ENCODE peak calls at places on chromosomes 3 and 15, in five cellular contexts. I is H1, G is neuronal stem cell, V is mesenchymal stem cell, A is IMR-90. W is an unnamed sample.

GRCh38 chr3:164641071-164641470 is 437.2 kb downstream of the SI start:
- DNase-seq in I (no peak), G (no peak), V (peak; percentile 58), A (no peak), W (no peak)

GRCh38 chr15:33461671-33462070 is 150.9 kb downstream of the RYR3 start:
- DNase-seq in I (no peak), G (no peak), V (no peak), A (no peak), W (no peak)

GRCh38 chr3:179717219-179717618 is 64.4 kb downstream of the USP13 start:
- DNase-seq in I (no peak), G (no peak), V (no peak), A (no peak), W (no peak)

GRCh38 chr3:175664911-175665310 is 805.8 kb downstream of the NAALADL2 start:
- DNase-seq in I (no peak), G (no peak), V (no peak), A (no peak), W (no peak)

GRCh38 chr3:159189994-159190669 is 388.3 kb downstream of the MFSD1 start:
- DNase-seq in I (no peak), G (no peak), V (peak; percentile 60), A (no peak), W (no peak)

GRCh38 chr15:29952245-29952644 is 130.0 kb upstream of the TJP1 start:
- DNase-seq in I (no peak), G (no peak), V (no peak), A (no peak), W (no peak)

GRCh38 chr15:68278345-68279217 is 1.0 kb downstream of the FEM1B start:
- DNase-seq in I (no peak), G (no peak), V (peak; percentile 82), A (peak; percentile 35), W (peak; percentile 15)

GRCh38 chr3:80285370-80285769 is 517.6 kb upstream of the ROBO1 start:
- DNase-seq in I (no peak), G (no peak), V (no peak), A (no peak), W (no peak)

GRCh38 chr15:80403712-80404056 is 498 bp upstream of the ARNT2 start:
- DNase-seq in I (no peak), G (peak; percentile 49), V (no peak), A (no peak), W (no peak)

GRCh38 chr3:131075632-131076328 is 49.1 kb downstream of the NEK11 start:
- DNase-seq in I (no peak), G (no peak), V (no peak), A (no peak), W (no peak)

GRCh38 chr3:87053548-87053947 is 62.6 kb upstream of the VGLL3 start:
- DNase-seq in I (no peak), G (no peak), V (peak; percentile 0), A (no peak), W (no peak)

GRCh38 chr3:156727519-156728205 is 53.3 kb downstream of the TIPARP start:
- DNase-seq in I (no peak), G (no peak), V (no peak), A (no peak), W (no peak)

GRCh38 chr3:156728267-156728985 is 54.0 kb downstream of the TIPARP start:
- DNase-seq in I (no peak), G (no peak), V (peak; percentile 45), A (peak; percentile 71), W (no peak)

GRCh38 chr3:156729460-156730179 is 55.2 kb downstream of the TIPARP start:
- DNase-seq in I (no peak), G (no peak), V (no peak), A (no peak), W (no peak)

GRCh38 chr3:156735471-156735870 is 61.1 kb downstream of the TIPARP start:
- DNase-seq in I (no peak), G (no peak), V (no peak), A (no peak), W (no peak)

DNA sequence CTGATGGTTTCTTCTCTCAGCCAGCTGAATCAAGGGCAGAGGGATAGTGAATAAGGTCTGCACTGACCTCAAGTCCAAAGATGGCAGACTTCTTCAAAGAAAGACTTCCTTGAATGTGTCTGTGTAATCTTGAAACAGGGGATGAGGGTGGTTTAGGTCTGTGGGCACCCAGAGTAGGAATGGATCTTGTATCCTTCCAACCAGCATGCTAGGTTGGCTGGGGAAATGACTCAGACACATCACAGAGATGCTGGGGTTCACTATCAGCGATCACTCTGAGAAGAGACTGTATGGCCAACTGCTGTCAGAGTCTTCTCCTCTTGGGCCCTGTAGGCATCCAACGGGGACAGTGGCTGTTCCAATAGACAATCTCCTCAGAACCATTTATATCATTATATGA is 58.3 kb downstream of the TIPARP start:
- DNase-seq in I (no peak), G (no peak), V (no peak), A (no peak), W (no peak)
- H4K91ac ChIP-seq in I (no peak overlapping the region), G (no peak overlapping the region), V (no peak overlapping the region), A (no peak overlapping the region), W (no peak overlapping the region)

GRCh38 chr3:53184701-53185100 is 23.7 kb downstream of the PRKCD start:
- DNase-seq in I (no peak), G (no peak), V (no peak), A (no peak), W (no peak)

GRCh38 chr3:53188720-53189119 is 27.7 kb downstream of the PRKCD start:
- DNase-seq in I (no peak), G (no peak), V (no peak), A (no peak), W (no peak)

GRCh38 chr3:53187430-53187829 is 26.4 kb downstream of the PRKCD start:
- DNase-seq in I (no peak), G (no peak), V (no peak), A (peak; percentile 65), W (no peak)

GRCh38 chr3:53185761-53186465 is 24.9 kb downstream of the PRKCD start:
- DNase-seq in I (no peak), G (no peak), V (no peak), A (no peak), W (no peak)

DNA sequence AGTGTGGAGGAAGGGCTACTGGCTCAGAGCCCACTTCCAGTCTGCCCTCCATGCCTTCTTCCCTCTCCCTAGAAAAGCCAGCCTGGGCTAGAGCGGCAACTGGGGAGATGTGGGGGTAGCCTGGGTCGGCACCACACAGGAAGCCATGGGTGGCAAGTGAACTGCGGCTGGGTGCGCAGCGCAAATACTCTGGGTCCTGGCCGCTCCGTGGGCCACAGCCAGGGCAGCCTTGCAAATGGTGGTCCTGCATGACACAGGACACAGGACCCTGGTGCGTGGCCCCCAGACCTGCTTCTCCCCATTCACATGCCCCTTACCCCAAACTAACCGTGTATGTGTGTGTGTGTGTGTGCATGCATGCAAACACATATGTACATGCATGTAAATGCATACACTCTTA is 25.7 kb downstream of the PRKCD start:
- DNase-seq in I (no peak), G (no peak), V (no peak), A (no peak), W (no peak)
- H3K4me3 ChIP-seq in I (no peak overlapping the region), G (no peak overlapping the region), V (no peak overlapping the region), A (no peak overlapping the region), W (no peak overlapping the region)

DNA sequence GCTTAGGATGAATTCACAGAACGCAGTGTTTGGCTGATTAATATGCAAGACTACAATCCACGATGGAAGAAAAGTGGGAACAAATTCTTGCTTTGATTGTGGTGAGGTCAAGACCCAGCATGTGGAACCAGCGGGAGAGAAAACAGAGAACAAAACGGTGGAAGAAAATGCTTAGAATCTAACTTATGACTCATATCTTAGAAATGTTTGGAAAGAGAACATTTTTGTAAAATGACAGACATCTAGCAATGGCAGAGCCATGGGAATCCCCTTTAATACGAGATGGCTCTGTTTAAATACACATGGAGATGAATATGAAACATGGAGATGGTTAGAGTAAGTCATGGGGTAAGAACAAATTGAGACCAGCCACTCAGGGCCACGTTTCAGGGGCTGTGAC is 67.8 kb upstream of the ONECUT1 start:
- DNase-seq in I (no peak), G (peak; percentile 37), V (no peak), A (peak; percentile 2), W (peak; percentile 45)
- H4K91ac ChIP-seq in I (no peak overlapping the region), G (no peak overlapping the region), V (no peak overlapping the region), A (no peak overlapping the region), W (no peak overlapping the region)

GRCh38 chr15:40925863-40926658 is 3.1 kb upstream of the DLL4 start:
- DNase-seq in I (no peak), G (no peak), V (peak; percentile 61), A (no peak), W (no peak)
- H3K4me3 ChIP-seq in I (peak overlapping the region; percentile 71), G (peak overlapping the region; percentile 26), V (no peak overlapping the region), A (no peak overlapping the region), W (peak overlapping the region; percentile 21)

W was measured in trophoblast cell.